ENCODE peak calls at places on chromosomes 12 and 14, in four cellular contexts. F, P, K and T are unnamed samples.

GRCh38 chr12:117227000-117227653 is 36.9 kb upstream of the FBXO21 start:
- DNase-seq in F (no peak), P (peak; percentile 29), K (no peak), T (no peak)

GRCh38 chr12:100672075-100672592 is 98.7 kb downstream of the GAS2L3 start:
- DNase-seq in F (no peak), P (peak; percentile 85), K (peak; percentile 62), T (peak; percentile 30)

GRCh38 chr14:93994919-93995682 is 2.0 kb upstream of the CCDC197 start:
- DNase-seq in F (no peak), P (peak; percentile 36), K (no peak), T (no peak)

GRCh38 chr14:61860294-61860918 is 98.2 kb downstream of the SNAPC1 start:
- DNase-seq in F (no peak), P (peak; percentile 74), K (peak; percentile 51), T (peak; percentile 65)

GRCh38 chr14:74945261-74945851 is 10.0 kb downstream of the PGF start:
- DNase-seq in F (peak; percentile 57), P (peak; percentile 86), K (peak; percentile 66), T (peak; percentile 84)

GRCh38 chr12:74945771-74946198 is 263.9 kb downstream of the KCNC2 start:
- DNase-seq in F (no peak), P (no peak), K (no peak), T (no peak)

GRCh38 chr12:131855521-131856142 is 27.4 kb downstream of the MMP17 start:
- DNase-seq in F (no peak), P (no peak), K (peak; percentile 54), T (no peak)

GRCh38 chr12:131860472-131861260 is 32.5 kb downstream of the MMP17 start:
- DNase-seq in F (no peak), P (peak; percentile 68), K (peak; percentile 66), T (peak; percentile 69)

GRCh38 chr12:119096429-119097202 is 82.1 kb upstream of the HSPB8 start:
- DNase-seq in F (no peak), P (peak; percentile 59), K (no peak), T (no peak)

GRCh38 chr14:92280554-92281262 is 42.3 kb upstream of the SLC24A4 start:
- DNase-seq in F (no peak), P (no peak), K (no peak), T (no peak)

GRCh38 chr14:33932526-33933292 is 18.2 kb downstream of the EGLN3 start:
- DNase-seq in F (no peak), P (no peak), K (no peak), T (no peak)

GRCh38 chr14:29752221-29752923 is 175.3 kb downstream of the PRKD1 start:
- DNase-seq in F (no peak), P (no peak), K (no peak), T (no peak)

GRCh38 chr14:69320581-69321365 is 60.8 kb downstream of the GALNT16 start:
- DNase-seq in F (no peak), P (peak; percentile 3), K (no peak), T (no peak)

GRCh38 chr14:64465856-64466554 is 706 bp downstream of the AKAP5 start:
- DNase-seq in F (no peak), P (peak; percentile 36), K (no peak), T (peak; percentile 52)

GRCh38 chr14:61894452-61895077 is 132.3 kb downstream of the SNAPC1 start:
- DNase-seq in F (no peak), P (peak; percentile 71), K (peak; percentile 46), T (peak; percentile 67)

DNA sequence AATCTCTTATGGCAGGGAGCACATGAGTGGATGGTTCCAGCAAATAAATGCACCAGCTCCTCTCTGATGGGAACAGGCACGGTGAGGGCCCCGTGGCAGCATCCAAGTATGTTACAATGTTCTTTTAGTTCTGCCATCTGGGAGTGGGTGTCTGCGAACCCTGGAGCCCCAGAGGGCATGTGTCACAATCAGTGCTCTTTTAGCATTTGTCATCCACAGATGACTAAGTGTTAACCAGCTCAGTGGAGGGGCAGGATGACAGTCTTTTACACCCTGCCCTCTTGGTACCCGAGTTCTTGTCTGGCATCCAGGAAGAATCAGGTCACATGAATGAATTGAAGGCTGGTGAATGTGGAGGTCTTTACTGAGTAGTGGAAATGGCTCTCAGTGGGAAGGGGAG is 560.4 kb upstream of the FLRT2 start:
- DNase-seq in F (no peak), P (no peak), K (no peak), T (no peak)
- TF ChIP-seq TEAD4 in F (no peak), P (no peak), K (no peak), T (no peak)

GRCh38 chr12:6773662-6774351 is 1.5 kb downstream of the LAG3 start:
- DNase-seq in F (no peak), P (peak; percentile 42), K (peak; percentile 3), T (no peak)
- TF ChIP-seq TEAD4 in F (no peak), P (no peak), K (no peak), T (no peak)

GRCh38 chr14:72665259-72665658 is 228.6 kb downstream of the DPF3 start:
- DNase-seq in F (no peak), P (no peak), K (no peak), T (no peak)
- TF ChIP-seq TEAD4 in F (no peak), P (no peak), K (no peak), T (peak; percentile 96)

GRCh38 chr12:57005980-57006808 is at the start of gene ZBTB39:
- DNase-seq in F (no peak), P (peak; percentile 63), K (peak; percentile 96), T (peak; percentile 99)
- TF ChIP-seq TEAD4 in F (no peak), P (no peak), K (no peak), T (no peak)

GRCh38 chr14:81819344-81819743 is 285.7 kb upstream of the SEL1L start:
- DNase-seq in F (no peak), P (no peak), K (no peak), T (no peak)
- TF ChIP-seq TEAD4 in F (no peak), P (no peak), K (no peak), T (no peak)

GRCh38 chr12:52204095-52204930 is 12.5 kb upstream of the KRT80 start:
- DNase-seq in F (no peak), P (peak; percentile 10), K (no peak), T (no peak)
- TF ChIP-seq TEAD4 in F (no peak), P (no peak), K (no peak), T (no peak)

DNA sequence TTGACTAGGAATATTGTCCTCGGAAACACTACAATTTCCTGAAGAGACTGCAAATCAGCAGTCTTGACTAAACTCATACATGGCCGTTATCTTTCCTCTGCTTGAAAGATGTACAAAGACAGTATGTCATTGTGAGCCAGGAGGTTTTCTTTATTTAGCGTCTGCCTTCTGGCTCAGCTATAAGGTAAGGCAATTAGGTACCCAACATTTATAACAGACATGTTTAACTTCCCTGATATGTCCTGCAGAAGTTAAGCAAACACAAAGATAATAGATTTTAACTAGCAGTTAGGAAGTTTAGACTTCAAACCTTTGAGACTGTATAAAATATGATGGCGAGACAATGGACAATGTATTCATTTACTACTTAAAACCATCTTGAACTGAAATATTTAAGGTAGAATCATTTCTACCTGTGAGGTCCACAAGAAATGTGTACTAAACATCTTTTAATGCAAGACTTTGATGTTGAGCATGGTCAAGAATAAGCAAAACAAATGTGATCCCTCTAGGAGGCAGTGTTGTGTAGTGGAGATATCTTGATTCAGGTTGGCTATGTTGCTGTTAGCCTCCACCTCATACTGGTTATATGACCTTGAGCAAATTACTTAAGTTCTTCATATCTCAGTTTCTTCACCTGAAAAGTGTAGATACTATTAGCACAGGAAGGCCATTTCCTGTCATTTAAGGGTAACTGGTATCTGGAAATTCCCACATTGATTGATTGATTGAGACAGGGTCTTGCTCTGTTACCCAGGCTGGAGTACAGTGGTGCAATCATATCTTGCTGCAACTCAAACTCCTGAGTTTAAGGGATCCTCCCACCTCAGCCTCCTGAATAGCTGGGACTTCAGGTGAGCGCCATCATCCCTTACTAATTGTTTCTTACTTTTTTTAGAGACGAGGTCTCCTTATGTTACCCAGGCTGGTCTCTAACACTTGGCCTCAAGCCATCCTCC is 96.3 kb upstream of the EEA1 start:
- DNase-seq in F (no peak), P (no peak), K (peak; percentile 28), T (peak; percentile 28)
- TF ChIP-seq TEAD4 in F (no peak), P (no peak), K (no peak), T (no peak)

DNA sequence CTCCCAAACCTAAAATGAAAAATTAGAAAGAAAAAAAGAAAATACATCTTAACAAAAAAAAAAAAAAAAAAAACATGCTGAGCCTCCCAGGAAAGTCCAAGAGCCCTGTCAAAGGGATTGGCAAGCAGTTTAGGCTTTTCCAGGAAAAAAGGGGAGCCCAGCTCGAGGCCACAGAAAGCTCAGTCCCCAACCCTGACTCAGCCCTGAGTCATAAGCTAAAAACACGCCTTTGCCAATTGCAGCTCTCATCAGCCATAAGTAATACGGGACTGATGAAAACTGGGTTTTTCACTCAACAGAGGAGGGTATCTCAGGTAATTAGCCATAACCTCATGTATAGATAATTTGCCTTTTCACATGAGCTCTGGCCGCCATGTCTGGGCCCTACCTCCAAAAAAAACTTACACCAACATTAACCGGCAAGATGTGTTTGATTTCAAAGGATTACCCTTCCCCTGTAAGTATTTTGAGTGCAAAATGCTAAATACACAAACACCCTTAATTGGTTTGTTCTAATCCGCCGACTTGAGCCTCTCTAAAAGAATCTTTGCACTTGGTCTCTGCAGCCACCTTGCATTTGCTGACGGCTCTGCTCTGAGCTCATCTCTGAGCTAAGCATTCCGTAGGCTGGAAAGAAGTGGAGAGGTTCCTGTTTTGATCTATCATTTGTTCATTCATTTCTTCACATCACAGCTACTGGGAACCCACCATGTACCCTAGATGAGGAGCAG is 319.2 kb downstream of the BCL11B start:
- DNase-seq in F (no peak), P (no peak), K (no peak), T (no peak)
- TF ChIP-seq TEAD4 in F (no peak), P (no peak), K (no peak), T (no peak)

DNA sequence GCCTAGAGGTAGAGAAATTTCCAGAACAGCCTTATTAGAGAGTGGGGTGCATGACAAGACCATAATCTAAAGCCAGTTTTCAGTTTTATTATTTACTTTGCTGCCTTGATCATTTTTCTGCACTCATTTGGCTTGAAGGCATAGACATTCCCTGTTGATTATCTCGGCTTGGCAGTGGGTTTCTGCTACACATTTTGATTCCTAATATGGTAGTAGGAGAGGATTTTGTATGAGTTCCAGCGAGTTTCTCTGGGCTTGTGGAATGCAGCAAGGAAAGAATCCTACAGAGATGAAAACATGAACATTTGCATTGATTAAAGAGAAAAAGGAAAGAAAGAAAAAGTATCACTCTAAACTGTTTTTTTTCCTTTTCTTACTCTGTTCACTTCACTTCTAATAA is 281.2 kb downstream of the PAWR start:
- DNase-seq in F (no peak), P (no peak), K (no peak), T (no peak)
- TF ChIP-seq TEAD4 in F (no peak), P (no peak), K (no peak), T (no peak)